ENCODE peak calls at places on chromosomes 12 and 14, in six cellular contexts. I is hepatocyte, B is neural progenitor cell, S is sigmoid colon, J is body of pancreas, R is mucosa of descending colon. T is an unnamed sample.
A peak's percentile ranks its signal among the peaks of the same experiment; 100 is the strongest.

GRCh38 chr12:67413577-67413976 is 144.4 kb downstream of the CAND1 start:
- DNase-seq in I (no peak), B (no peak), S (no peak), J (no peak), R (no peak), T (no peak)

GRCh38 chr12:8065991-8066594 is at the start of gene C3AR1:
- DNase-seq in I (peak; percentile 28), B (no peak), S (no peak), J (no peak), R (no peak), T (no peak)

GRCh38 chr12:27180862-27181261 is 63.2 kb upstream of the STK38L start:
- DNase-seq in I (no peak), B (no peak), S (no peak), J (no peak), R (no peak), T (no peak)

GRCh38 chr14:90759370-90760054 is 56.7 kb downstream of the TTC7B start:
- DNase-seq in I (no peak), B (no peak), S (no peak), J (no peak), R (no peak), T (no peak)

GRCh38 chr12:6533653-6534157 is 612 bp upstream of the GAPDH start:
- DNase-seq in I (peak; percentile 88), B (peak; percentile 95), S (peak; percentile 90), J (peak; percentile 59), R (peak; percentile 82), T (peak; percentile 87)

GRCh38 chr12:130879212-130879686 is 7.4 kb downstream of the RAN start:
- DNase-seq in I (no peak), B (no peak), S (peak; percentile 61), J (no peak), R (no peak), T (peak; percentile 73)

GRCh38 chr12:91781114-91781513 is 364.5 kb downstream of the BTG1 start:
- DNase-seq in I (peak; percentile 9), B (no peak), S (no peak), J (no peak), R (no peak), T (no peak)

GRCh38 chr12:76666272-76666845 is 97.6 kb upstream of the ZDHHC17 start:
- DNase-seq in I (no peak), B (no peak), S (no peak), J (no peak), R (no peak), T (no peak)

GRCh38 chr12:113244015-113244983 is 23.0 kb downstream of the TPCN1 start:
- DNase-seq in I (no peak), B (no peak), S (peak; percentile 90), J (peak; percentile 93), R (peak; percentile 83), T (no peak)

GRCh38 chr14:90416649-90417237 is 19.9 kb downstream of the CALM1 start:
- DNase-seq in I (no peak), B (no peak), S (peak; percentile 49), J (no peak), R (no peak), T (no peak)

GRCh38 chr14:103361868-103362267 is 23.3 kb upstream of the MARK3 start:
- DNase-seq in I (no peak), B (no peak), S (peak; percentile 66), J (no peak), R (no peak), T (no peak)

GRCh38 chr14:100638211-100638855 is 51.1 kb upstream of the BEGAIN start:
- DNase-seq in I (no peak), B (no peak), S (no peak), J (no peak), R (no peak), T (no peak)

DNA sequence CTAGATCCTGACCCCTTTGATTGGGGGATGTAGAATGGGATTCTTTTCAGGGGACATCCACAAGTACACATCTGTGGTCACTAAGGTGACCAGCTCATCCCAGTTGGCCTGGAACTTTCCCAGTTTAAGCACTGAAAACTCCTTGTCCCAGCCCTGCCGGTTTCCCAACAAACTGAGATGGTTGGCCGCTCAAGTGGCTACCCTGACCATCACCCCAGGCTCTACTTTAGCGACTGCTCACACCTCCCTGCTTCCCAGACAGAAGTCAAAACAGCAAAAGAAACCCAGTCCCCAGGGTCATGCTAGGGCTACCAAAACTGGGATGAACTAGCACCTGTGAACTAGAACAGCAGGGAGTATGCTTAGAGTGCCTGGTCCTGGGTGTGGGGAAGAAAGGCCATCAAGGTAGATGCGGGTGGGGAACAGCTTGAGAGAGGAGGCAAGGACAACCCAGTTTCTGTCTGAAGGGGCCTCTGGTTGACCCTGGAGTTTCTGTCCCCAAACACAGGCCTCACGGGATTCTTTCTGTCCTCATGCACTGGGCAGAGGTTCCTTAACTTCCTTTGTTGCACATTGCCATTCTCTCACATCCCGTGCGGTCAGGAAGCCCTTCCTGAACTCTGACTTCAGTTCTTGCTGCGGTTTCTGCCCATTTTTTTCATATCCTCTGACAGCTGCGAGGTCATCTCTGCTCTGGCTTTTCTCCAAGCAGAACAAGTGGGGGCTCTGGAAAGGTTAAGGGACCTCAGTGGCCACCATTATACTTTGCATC is 1.6 kb downstream of the LTB4R start:
- DNase-seq in I (no peak), B (no peak), S (peak; percentile 74), J (no peak), R (peak; percentile 42), T (no peak)
- H3K4me3 ChIP-seq in I (no peak overlapping the region), B (no peak overlapping the region), S (no peak overlapping the region), J (no peak overlapping the region), R (no peak overlapping the region), T (peak overlapping the region; percentile 15)

GRCh38 chr12:47717443-47718193 is 7.7 kb downstream of the ENDOU start:
- DNase-seq in I (peak; percentile 90), B (peak; percentile 87), S (peak; percentile 93), J (peak; percentile 77), R (peak; percentile 82), T (no peak)
- TF ChIP-seq CTCF in I (peak; percentile 82), B (peak; percentile 86), S (peak; percentile 76), J (peak; percentile 23), R (peak; percentile 76), T (peak; percentile 52)

DNA sequence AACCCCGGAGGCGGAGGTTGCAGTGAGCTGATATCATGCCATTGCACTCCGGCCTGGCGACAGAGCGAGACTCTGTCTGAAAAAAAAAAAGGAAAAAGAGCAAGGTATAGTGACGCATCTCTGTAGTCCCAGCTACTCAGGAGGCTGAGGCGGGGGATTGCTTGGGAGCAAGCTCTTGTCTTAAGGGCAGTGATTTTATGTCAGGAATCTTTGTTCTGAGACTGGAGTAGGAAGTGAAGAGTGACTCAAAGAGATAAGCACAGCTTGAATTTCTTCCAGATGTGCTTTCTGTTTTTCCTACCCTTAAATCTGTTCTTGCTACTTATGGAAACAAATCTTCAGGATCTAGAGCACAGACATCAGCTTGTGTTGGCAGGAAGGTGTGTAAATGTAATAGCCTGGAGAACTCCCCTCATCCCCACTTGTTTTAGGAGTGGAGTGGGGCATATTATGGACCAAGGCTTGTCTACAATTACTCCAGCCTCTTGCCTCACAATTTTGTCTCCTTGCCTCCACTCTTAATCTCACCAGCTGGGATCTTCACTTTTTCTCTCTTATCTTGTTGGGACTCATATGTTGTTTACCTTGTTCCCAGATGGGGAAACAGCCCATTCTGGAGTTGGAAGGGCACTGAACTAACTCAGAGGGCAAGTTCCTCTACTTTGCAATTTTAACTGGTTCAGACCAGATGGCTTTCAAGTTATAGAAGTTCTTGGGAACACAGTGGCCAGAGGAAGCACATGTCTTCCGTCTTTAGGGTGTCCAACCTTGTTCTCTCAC is 7.5 kb downstream of the TMED2 start:
- DNase-seq in I (peak; percentile 18), B (no peak), S (no peak), J (no peak), R (no peak), T (no peak)
- H3K36me3 ChIP-seq in I (peaks cover under 1% of the 10 kb centered on the region), B (peaks cover 29% of the 10 kb centered on the region), S (peaks cover 54% of the 10 kb centered on the region), J (peaks cover 25% of the 10 kb centered on the region), R (no peaks in the 10 kb centered on the region), T (peaks cover 14% of the 10 kb centered on the region)

DNA sequence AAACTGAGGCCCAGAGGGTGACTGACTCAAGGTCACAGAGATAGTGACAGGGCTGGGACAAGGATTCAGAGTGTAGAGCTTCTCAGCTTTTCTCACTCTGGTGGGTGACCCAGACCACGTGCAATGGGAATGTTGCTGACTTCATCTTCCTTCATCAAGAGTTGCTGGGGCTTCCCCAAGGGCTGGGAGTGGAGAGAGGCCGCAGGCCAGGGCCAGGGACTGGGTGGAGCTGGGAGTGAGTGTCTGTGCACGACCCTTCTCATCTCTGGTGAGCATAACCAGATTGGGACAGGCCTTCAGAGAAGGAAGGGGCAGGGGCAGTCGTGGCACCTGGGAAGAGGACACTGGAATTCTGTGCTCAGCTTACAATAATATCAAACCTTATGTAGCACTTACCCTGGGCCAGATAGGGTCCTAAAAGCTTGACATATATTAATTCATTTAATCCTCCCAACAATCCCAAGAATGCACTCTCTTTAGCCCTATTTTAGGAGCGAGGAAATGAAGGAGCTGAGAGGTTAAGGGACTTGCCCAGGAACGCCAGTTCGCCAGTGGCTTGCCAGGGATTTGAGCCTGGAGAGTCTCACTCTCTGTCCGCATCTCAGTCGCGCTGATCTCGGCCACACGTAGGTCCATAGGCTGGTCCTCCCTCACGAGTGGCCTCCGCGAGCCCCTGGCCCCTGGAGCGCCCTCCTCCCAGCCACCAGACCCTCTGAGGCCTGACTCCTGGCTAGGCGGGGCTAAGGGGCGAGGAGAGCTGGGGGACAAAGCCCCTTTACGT is 15.8 kb downstream of the KRT18 start:
- DNase-seq in I (peak; percentile 6), B (peak; percentile 57), S (no peak), J (no peak), R (no peak), T (no peak)
- H3K4me3 ChIP-seq in I (no peak overlapping the region), B (peak overlapping the region; percentile 34), S (peak overlapping the region; percentile 43), J (no peak overlapping the region), R (no peak overlapping the region), T (no peak overlapping the region)

DNA sequence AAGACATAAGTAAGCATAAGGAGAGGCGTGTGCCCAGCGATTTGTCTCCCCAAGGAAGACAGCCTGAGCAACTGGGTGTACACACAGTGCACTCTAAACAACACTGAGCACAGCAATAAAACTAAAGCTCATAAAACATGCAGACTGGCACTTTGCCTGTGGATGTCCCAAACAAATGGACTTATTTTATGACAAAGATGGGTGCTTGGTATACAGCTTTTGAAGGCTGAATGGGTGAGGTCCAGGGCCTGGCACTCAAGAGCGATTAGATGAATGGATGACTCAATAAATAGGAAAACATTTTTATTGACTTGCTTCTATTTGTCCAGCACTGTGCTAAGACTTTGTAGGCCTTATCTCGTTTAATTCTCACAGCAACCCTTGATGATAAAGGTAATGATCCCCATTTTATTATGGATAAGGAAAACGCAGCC is 28.5 kb downstream of the LGMN start:
- DNase-seq in I (peak; percentile 66), B (no peak), S (peak; percentile 90), J (no peak), R (peak; percentile 54), T (no peak)
- TF ChIP-seq CTCF in I (no peak), B (no peak), S (no peak), J (no peak), R (no peak), T (no peak)

GRCh38 chr14:105467249-105467941 is 7.2 kb upstream of the CRIP2 start:
- DNase-seq in I (no peak), B (no peak), S (no peak), J (no peak), R (no peak), T (no peak)
- H3K36me3 ChIP-seq in I (no peaks in the 10 kb centered on the region), B (no peaks in the 10 kb centered on the region), S (peaks cover 37% of the 10 kb centered on the region), J (peaks cover 11% of the 10 kb centered on the region), R (no peaks in the 10 kb centered on the region), T (peaks cover 20% of the 10 kb centered on the region)